ENCODE peak calls at places on chromosomes 1 and 21, in seven cellular contexts. O is activated naive CD4-positive, alpha-beta T cell treated with Interleukin-2 at 50 U/mL for 16 hours; V is stimulated activated CD4-positive, alpha-beta T cell treated with anti-CD3 and anti-CD28 coated beads, TNF-alpha, amount 100 ng/mL, for 48 hours; G is BE2C; K is memory B cell; W is sigmoid colon; F is T-helper 2 cell. Y is an unnamed sample.

GRCh38 chr1:227037121-227037520 is 97.0 kb downstream of the COQ8A start:
- DNase-seq in O (no peak), V (no peak), G (no peak), K (no peak), W (no peak), F (no peak), Y (no peak)

GRCh38 chr1:181485276-181486097 is 2.2 kb downstream of the CACNA1E start:
- DNase-seq in O (no peak), V (no peak), G (no peak), K (no peak), W (no peak), F (no peak), Y (no peak)

GRCh38 chr1:94925561-94926364 is 1.1 kb downstream of the CNN3 start:
- DNase-seq in O (peak), V (peak), G (peak), K (peak), W (peak), F (no peak), Y (peak)

GRCh38 chr1:242454262-242455051 is 70.0 kb downstream of the PLD5 start:
- DNase-seq in O (no peak), V (no peak), G (peak), K (no peak), W (no peak), F (no peak), Y (peak)

GRCh38 chr1:40956397-40956796 is 23.1 kb upstream of the CTPS1 start:
- DNase-seq in O (no peak), V (no peak), G (no peak), K (no peak), W (no peak), F (no peak), Y (no peak)

GRCh38 chr1:226572325-226572726 is 23.8 kb downstream of the STUM start:
- DNase-seq in O (no peak), V (no peak), G (no peak), K (no peak), W (peak), F (no peak), Y (no peak)

GRCh38 chr1:36876990-36877389 is 157.3 kb downstream of the GRIK3 start:
- DNase-seq in O (no peak), V (no peak), G (no peak), K (no peak), W (no peak), F (no peak), Y (no peak)

GRCh38 chr1:55143686-55144085 is 71.5 kb downstream of the USP24 start:
- DNase-seq in O (no peak), V (no peak), G (no peak), K (no peak), W (no peak), F (no peak), Y (no peak)

GRCh38 chr21:41881051-41881450 is 1.9 kb upstream of the PRDM15 start:
- DNase-seq in O (no peak), V (no peak), G (no peak), K (no peak), W (no peak), F (no peak), Y (no peak)

GRCh38 chr1:186187601-186188000 is 187.5 kb downstream of the TPR start:
- DNase-seq in O (no peak), V (no peak), G (no peak), K (no peak), W (no peak), F (no peak), Y (no peak)

GRCh38 chr1:40151457-40152079 is 9.6 kb upstream of the RLF start:
- DNase-seq in O (no peak), V (no peak), G (no peak), K (no peak), W (no peak), F (no peak), Y (no peak)

GRCh38 chr1:3222042-3222692 is 153.2 kb downstream of the PRDM16 start:
- DNase-seq in O (no peak), V (no peak), G (no peak), K (no peak), W (no peak), F (no peak), Y (no peak)

GRCh38 chr1:180988221-180988826 is 34.3 kb downstream of the STX6 start:
- DNase-seq in O (no peak), V (no peak), G (peak), K (no peak), W (no peak), F (no peak), Y (peak)

GRCh38 chr1:230869499-230869898 is 1.2 kb upstream of the C1orf198 start:
- DNase-seq in O (no peak), V (no peak), G (no peak), K (no peak), W (no peak), F (no peak), Y (no peak)

GRCh38 chr1:206895837-206896242 is 1.4 kb upstream of the IL24 start:
- DNase-seq in O (no peak), V (no peak), G (no peak), K (no peak), W (no peak), F (no peak), Y (no peak)

GRCh38 chr1:9651565-9652378 is at the start of gene PIK3CD:
- DNase-seq in O (peak), V (peak), G (no peak), K (peak), W (no peak), F (peak), Y (no peak)

GRCh38 chr1:226569879-226570547 is 21.4 kb downstream of the STUM start:
- DNase-seq in O (peak), V (no peak), G (peak), K (no peak), W (peak), F (no peak), Y (no peak)

GRCh38 chr1:98991127-98992003 is 13.3 kb downstream of the PLPPR5 start:
- DNase-seq in O (no peak), V (no peak), G (peak), K (no peak), W (no peak), F (no peak), Y (peak)

GRCh38 chr1:181255270-181255929 is 166.9 kb downstream of the IER5 start:
- DNase-seq in O (no peak), V (no peak), G (no peak), K (no peak), W (peak), F (no peak), Y (peak)

GRCh38 chr1:178864326-178864725 is 6.6 kb downstream of the ANGPTL1 start:
- DNase-seq in O (no peak), V (no peak), G (no peak), K (no peak), W (no peak), F (no peak), Y (no peak)

GRCh38 chr1:208542309-208542708 is 298.1 kb upstream of the PLXNA2 start:
- DNase-seq in O (no peak), V (no peak), G (no peak), K (no peak), W (no peak), F (no peak), Y (no peak)

GRCh38 chr1:84550826-84551225 is 23.4 kb downstream of the CTBS start:
- DNase-seq in O (no peak), V (no peak), G (no peak), K (no peak), W (no peak), F (no peak), Y (no peak)

GRCh38 chr1:39407889-39408640 is 83.4 kb upstream of the BMP8A start:
- DNase-seq in O (no peak), V (no peak), G (no peak), K (peak), W (no peak), F (no peak), Y (no peak)

GRCh38 chr1:58664881-58665280 is 35.0 kb downstream of the MYSM1 start:
- DNase-seq in O (no peak), V (no peak), G (no peak), K (no peak), W (no peak), F (no peak), Y (peak)

GRCh38 chr1:63827411-63828321 is 53.8 kb downstream of the ROR1 start:
- DNase-seq in O (no peak), V (no peak), G (no peak), K (no peak), W (no peak), F (no peak), Y (no peak)

GRCh38 chr1:203304919-203305808 is at the start of gene BTG2:
- DNase-seq in O (peak), V (peak), G (peak), K (peak), W (peak), F (peak), Y (peak)

GRCh38 chr1:15678578-15678977 is 5.5 kb upstream of the PLEKHM2 start:
- DNase-seq in O (no peak), V (no peak), G (no peak), K (no peak), W (no peak), F (no peak), Y (no peak)

GRCh38 chr1:94988356-94988755 is 61.4 kb upstream of the CNN3 start:
- DNase-seq in O (no peak), V (no peak), G (no peak), K (no peak), W (no peak), F (no peak), Y (no peak)